ENCODE peak calls at places on chromosomes 4 and X, in seven cellular contexts. One of them, this sample, is unnamed.

GRCh38 chr4:75895744-75896314 is 6.4 kb downstream of the PPEF2 start:
- DNase-seq in cardiac fibroblast: peak
- DNase-seq in mucosa of descending colon: no peak
- DNase-seq in AG09319: no peak
- DNase-seq in fibroblast of mammary gland: peak
- DNase-seq in A549: peak
- DNase-seq in BJ: no peak
- DNase-seq in this sample: peak

GRCh38 chr4:113094802-113095201 is 45.3 kb downstream of the ANK2 start:
- DNase-seq in cardiac fibroblast: peak
- DNase-seq in mucosa of descending colon: no peak
- DNase-seq in AG09319: no peak
- DNase-seq in fibroblast of mammary gland: peak
- DNase-seq in A549: peak
- DNase-seq in BJ: no peak
- DNase-seq in this sample: peak

GRCh38 chr4:25172964-25173917 is 13.0 kb upstream of the SEPSECS start:
- DNase-seq in cardiac fibroblast: peak
- DNase-seq in mucosa of descending colon: no peak
- DNase-seq in AG09319: peak
- DNase-seq in fibroblast of mammary gland: peak
- DNase-seq in A549: peak
- DNase-seq in BJ: peak
- DNase-seq in this sample: peak

GRCh38 chrX:33175201-33175600 is 36.1 kb downstream of the DMD start:
- DNase-seq in cardiac fibroblast: no peak
- DNase-seq in mucosa of descending colon: no peak
- DNase-seq in AG09319: no peak
- DNase-seq in fibroblast of mammary gland: no peak
- DNase-seq in A549: no peak
- DNase-seq in BJ: no peak
- DNase-seq in this sample: no peak

GRCh38 chrX:128928636-128929035 is 594.7 kb downstream of the SMARCA1 start:
- DNase-seq in cardiac fibroblast: no peak
- DNase-seq in mucosa of descending colon: no peak
- DNase-seq in AG09319: no peak
- DNase-seq in fibroblast of mammary gland: no peak
- DNase-seq in A549: no peak
- DNase-seq in BJ: no peak
- DNase-seq in this sample: no peak

GRCh38 chr4:10121568-10122097 is 5.0 kb upstream of the WDR1 start:
- DNase-seq in cardiac fibroblast: no peak
- DNase-seq in mucosa of descending colon: no peak
- DNase-seq in AG09319: no peak
- DNase-seq in fibroblast of mammary gland: no peak
- DNase-seq in A549: no peak
- DNase-seq in BJ: no peak
- DNase-seq in this sample: no peak

GRCh38 chr4:6634746-6635145 is 5.7 kb upstream of the MRFAP1 start:
- DNase-seq in cardiac fibroblast: no peak
- DNase-seq in mucosa of descending colon: no peak
- DNase-seq in AG09319: no peak
- DNase-seq in fibroblast of mammary gland: no peak
- DNase-seq in A549: no peak
- DNase-seq in BJ: no peak
- DNase-seq in this sample: no peak

GRCh38 chrX:24294619-24295018 is 19.2 kb downstream of the SUPT20HL2 start:
- DNase-seq in cardiac fibroblast: peak
- DNase-seq in mucosa of descending colon: no peak
- DNase-seq in AG09319: no peak
- DNase-seq in fibroblast of mammary gland: peak
- DNase-seq in A549: no peak
- DNase-seq in BJ: no peak
- DNase-seq in this sample: no peak

GRCh38 chr4:14607578-14607977 is 394.7 kb upstream of the CPEB2 start:
- DNase-seq in cardiac fibroblast: peak
- DNase-seq in mucosa of descending colon: no peak
- DNase-seq in AG09319: no peak
- DNase-seq in fibroblast of mammary gland: peak
- DNase-seq in A549: no peak
- DNase-seq in BJ: no peak
- DNase-seq in this sample: no peak

GRCh38 chrX:110322603-110323002 is 4.7 kb upstream of the AMMECR1 start:
- DNase-seq in cardiac fibroblast: peak
- DNase-seq in mucosa of descending colon: no peak
- DNase-seq in AG09319: no peak
- DNase-seq in fibroblast of mammary gland: peak
- DNase-seq in A549: no peak
- DNase-seq in BJ: no peak
- DNase-seq in this sample: no peak

GRCh38 chr4:40546972-40547371 is 82.7 kb downstream of the RBM47 start:
- DNase-seq in cardiac fibroblast: no peak
- DNase-seq in mucosa of descending colon: no peak
- DNase-seq in AG09319: no peak
- DNase-seq in fibroblast of mammary gland: no peak
- DNase-seq in A549: no peak
- DNase-seq in BJ: no peak
- DNase-seq in this sample: no peak

GRCh38 chr4:113328514-113328913 is 279.1 kb downstream of the ANK2 start:
- DNase-seq in cardiac fibroblast: peak
- DNase-seq in mucosa of descending colon: no peak
- DNase-seq in AG09319: no peak
- DNase-seq in fibroblast of mammary gland: no peak
- DNase-seq in A549: peak
- DNase-seq in BJ: no peak
- DNase-seq in this sample: no peak

GRCh38 chr4:155402941-155403340 is 26.2 kb upstream of the MAP9 start:
- DNase-seq in cardiac fibroblast: no peak
- DNase-seq in mucosa of descending colon: no peak
- DNase-seq in AG09319: no peak
- DNase-seq in fibroblast of mammary gland: no peak
- DNase-seq in A549: no peak
- DNase-seq in BJ: no peak
- DNase-seq in this sample: no peak

GRCh38 chr4:6695660-6696581 is 2.2 kb downstream of the S100P start:
- DNase-seq in cardiac fibroblast: no peak
- DNase-seq in mucosa of descending colon: peak
- DNase-seq in AG09319: no peak
- DNase-seq in fibroblast of mammary gland: no peak
- DNase-seq in A549: peak
- DNase-seq in BJ: no peak
- DNase-seq in this sample: peak

GRCh38 chr4:107743532-107743931 is 23.5 kb upstream of the PAPSS1 start:
- DNase-seq in cardiac fibroblast: no peak
- DNase-seq in mucosa of descending colon: no peak
- DNase-seq in AG09319: no peak
- DNase-seq in fibroblast of mammary gland: no peak
- DNase-seq in A549: no peak
- DNase-seq in BJ: no peak
- DNase-seq in this sample: no peak

GRCh38 chr4:44256414-44256813 is 192.2 kb downstream of the KCTD8 start:
- DNase-seq in cardiac fibroblast: peak
- DNase-seq in mucosa of descending colon: no peak
- DNase-seq in AG09319: no peak
- DNase-seq in fibroblast of mammary gland: no peak
- DNase-seq in A549: no peak
- DNase-seq in BJ: no peak
- DNase-seq in this sample: no peak

GRCh38 chr4:3478446-3479357 is 15.6 kb downstream of the DOK7 start:
- DNase-seq in cardiac fibroblast: no peak
- DNase-seq in mucosa of descending colon: peak
- DNase-seq in AG09319: no peak
- DNase-seq in fibroblast of mammary gland: no peak
- DNase-seq in A549: no peak
- DNase-seq in BJ: no peak
- DNase-seq in this sample: no peak

GRCh38 chrX:40651620-40652223 is 4.4 kb upstream of the CXorf38 start:
- DNase-seq in cardiac fibroblast: peak
- DNase-seq in mucosa of descending colon: no peak
- DNase-seq in AG09319: peak
- DNase-seq in fibroblast of mammary gland: peak
- DNase-seq in A549: no peak
- DNase-seq in BJ: no peak
- DNase-seq in this sample: peak

GRCh38 chr4:181150173-181150572 is 1093.0 kb upstream of the TENM3 start:
- DNase-seq in cardiac fibroblast: no peak
- DNase-seq in mucosa of descending colon: no peak
- DNase-seq in AG09319: no peak
- DNase-seq in fibroblast of mammary gland: no peak
- DNase-seq in A549: no peak
- DNase-seq in BJ: no peak
- DNase-seq in this sample: no peak

DNA sequence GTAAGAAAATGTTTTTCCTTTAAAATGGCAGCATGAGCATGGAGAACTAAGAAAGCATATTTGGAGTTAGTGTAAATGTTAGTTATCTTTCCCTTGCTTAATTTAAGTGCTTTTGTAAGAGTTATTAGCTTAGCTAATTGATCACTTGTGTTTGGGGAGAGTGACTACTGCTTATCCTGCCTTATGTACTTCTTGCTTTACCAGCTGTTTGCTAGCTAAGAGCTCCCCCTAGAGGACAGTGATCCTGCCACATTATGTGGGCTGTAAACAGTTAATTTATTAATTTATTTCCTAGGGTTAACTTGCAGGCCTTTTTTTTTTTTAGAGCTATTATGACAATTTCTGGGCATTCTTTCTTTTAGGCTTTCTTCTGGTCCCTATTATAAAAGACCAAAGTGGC is 435.8 kb downstream of the MAGEB5 start:
- DNase-seq in cardiac fibroblast: peak
- DNase-seq in mucosa of descending colon: no peak
- DNase-seq in AG09319: no peak
- DNase-seq in fibroblast of mammary gland: no peak
- DNase-seq in A549: no peak
- DNase-seq in BJ: no peak
- DNase-seq in this sample: no peak
- TF ChIP-seq CTCF in cardiac fibroblast: peak
- TF ChIP-seq CTCF in mucosa of descending colon: no peak
- TF ChIP-seq CTCF in AG09319: no peak
- TF ChIP-seq CTCF in fibroblast of mammary gland: peak
- TF ChIP-seq CTCF in A549: peak
- TF ChIP-seq CTCF in BJ: peak
- TF ChIP-seq CTCF in this sample: no peak

GRCh38 chr4:66688674-66689073 is 856.6 kb downstream of the CENPC start:
- DNase-seq in cardiac fibroblast: peak
- DNase-seq in mucosa of descending colon: no peak
- DNase-seq in AG09319: no peak
- DNase-seq in fibroblast of mammary gland: peak
- DNase-seq in A549: peak
- DNase-seq in BJ: no peak
- DNase-seq in this sample: peak
- TF ChIP-seq CTCF in cardiac fibroblast: peak
- TF ChIP-seq CTCF in mucosa of descending colon: no peak
- TF ChIP-seq CTCF in AG09319: peak
- TF ChIP-seq CTCF in fibroblast of mammary gland: no peak
- TF ChIP-seq CTCF in A549: peak
- TF ChIP-seq CTCF in BJ: peak
- TF ChIP-seq CTCF in this sample: peak

DNA sequence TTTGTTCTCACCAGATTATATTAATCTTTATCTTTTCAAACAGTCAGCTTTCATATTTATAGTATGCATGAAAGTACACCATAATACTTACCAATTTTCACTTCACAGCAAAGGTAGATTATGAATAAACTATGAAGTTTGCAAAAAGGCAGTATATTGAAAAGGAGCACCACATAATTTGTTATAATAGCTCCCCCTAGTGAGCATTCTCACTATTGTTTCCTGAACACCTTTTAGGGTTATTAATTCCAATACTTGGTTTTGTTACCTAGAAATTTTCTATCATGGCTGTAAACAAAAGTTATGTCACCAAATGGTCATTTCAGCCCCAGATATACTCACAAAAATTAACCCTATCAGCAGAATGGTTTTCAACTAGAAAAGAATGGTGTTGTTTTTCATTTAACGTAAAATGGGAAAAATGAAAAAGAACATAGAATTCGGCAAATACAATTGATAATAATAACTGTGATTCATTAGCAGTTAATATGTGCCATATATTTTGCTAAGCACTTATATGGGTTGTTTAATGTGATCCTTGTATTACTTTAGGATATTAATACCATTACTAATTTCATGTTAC is 30.2 kb upstream of the NKX6-1 start:
- DNase-seq in cardiac fibroblast: peak
- DNase-seq in mucosa of descending colon: no peak
- DNase-seq in AG09319: no peak
- DNase-seq in fibroblast of mammary gland: peak
- DNase-seq in A549: peak
- DNase-seq in BJ: no peak
- DNase-seq in this sample: peak
- TF ChIP-seq CTCF in cardiac fibroblast: peak
- TF ChIP-seq CTCF in mucosa of descending colon: peak
- TF ChIP-seq CTCF in AG09319: peak
- TF ChIP-seq CTCF in fibroblast of mammary gland: peak
- TF ChIP-seq CTCF in A549: peak
- TF ChIP-seq CTCF in BJ: peak
- TF ChIP-seq CTCF in this sample: peak

DNA sequence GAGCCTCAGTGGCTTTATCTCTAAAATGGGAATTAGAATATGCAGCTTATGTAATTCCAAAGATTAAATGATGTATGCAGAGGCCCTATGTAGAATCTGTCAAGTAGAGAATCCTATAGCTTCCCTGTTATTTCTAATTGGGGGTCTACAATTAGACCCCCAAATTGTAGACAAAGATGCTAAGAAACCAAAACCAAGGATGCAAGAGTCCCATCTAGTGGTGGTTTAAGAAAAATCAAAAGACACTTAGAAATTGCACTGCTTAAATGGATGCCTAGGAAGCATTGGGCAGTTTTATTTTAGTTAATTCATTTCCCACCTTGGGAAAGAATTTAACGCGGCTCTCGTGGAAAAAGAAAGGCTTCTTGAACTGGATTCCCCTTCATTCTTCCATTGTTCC is 115.2 kb downstream of the GABRA2 start:
- DNase-seq in cardiac fibroblast: no peak
- DNase-seq in mucosa of descending colon: no peak
- DNase-seq in AG09319: no peak
- DNase-seq in fibroblast of mammary gland: peak
- DNase-seq in A549: no peak
- DNase-seq in BJ: no peak
- DNase-seq in this sample: no peak
- TF ChIP-seq CTCF in cardiac fibroblast: no peak
- TF ChIP-seq CTCF in mucosa of descending colon: no peak
- TF ChIP-seq CTCF in AG09319: no peak
- TF ChIP-seq CTCF in fibroblast of mammary gland: peak
- TF ChIP-seq CTCF in A549: no peak
- TF ChIP-seq CTCF in BJ: no peak
- TF ChIP-seq CTCF in this sample: no peak

DNA sequence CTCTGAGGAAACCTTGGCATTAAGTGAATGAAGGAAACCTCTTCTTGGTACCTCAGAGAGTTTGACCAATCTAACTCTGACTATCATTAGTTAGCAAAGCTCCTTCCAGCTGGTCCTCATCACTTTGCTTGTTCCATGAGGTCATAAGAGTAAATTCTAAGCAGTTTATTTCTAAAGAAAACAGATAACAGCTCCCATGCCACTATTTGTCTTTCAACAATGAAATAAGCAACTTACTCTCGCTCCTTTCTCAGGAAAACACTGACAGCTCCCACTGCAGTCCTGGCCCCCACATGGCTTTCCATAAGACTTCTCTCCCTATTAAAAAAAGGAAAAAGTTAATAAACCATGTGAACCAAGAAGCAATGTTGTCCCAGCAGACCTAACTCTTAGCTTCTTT is 127.7 kb downstream of the COL4A6 start:
- DNase-seq in cardiac fibroblast: peak
- DNase-seq in mucosa of descending colon: no peak
- DNase-seq in AG09319: no peak
- DNase-seq in fibroblast of mammary gland: no peak
- DNase-seq in A549: no peak
- DNase-seq in BJ: no peak
- DNase-seq in this sample: no peak
- TF ChIP-seq CTCF in cardiac fibroblast: no peak
- TF ChIP-seq CTCF in mucosa of descending colon: no peak
- TF ChIP-seq CTCF in AG09319: no peak
- TF ChIP-seq CTCF in fibroblast of mammary gland: no peak
- TF ChIP-seq CTCF in A549: no peak
- TF ChIP-seq CTCF in BJ: no peak
- TF ChIP-seq CTCF in this sample: no peak